ENCODE peak calls at places on chromosomes 11 and 22, in seven cellular contexts. E, J, F, S, Y, N and P are unnamed samples. For H3K9me3 and H3K4me1, the result is how much of the 10 kb centered on the place peaks cover.

GRCh38 chr11:62157603-62158002 is 32.4 kb upstream of the SCGB1D1 start:
- DNase-seq in E (no peak), F (no peak), S (no peak), Y (peak), N (no peak), J (no peak), P (no peak)

GRCh38 chr11:122697636-122698167 is 42.2 kb downstream of the UBASH3B start:
- DNase-seq in J (no peak), Y (no peak), F (no peak), E (no peak), S (no peak), N (no peak), P (peak)

GRCh38 chr22:31080164-31080847 is 812 bp upstream of the SMTN start:
- DNase-seq in N (no peak), F (no peak), J (no peak), Y (no peak), S (no peak), E (no peak), P (no peak)

GRCh38 chr11:79437981-79438630 is 2.7 kb downstream of the TENM4 start:
- DNase-seq in E (no peak), S (peak), N (peak), J (no peak), F (no peak), Y (peak), P (no peak)

GRCh38 chr22:30513462-30513861 is 8.0 kb upstream of the SEC14L4 start:
- DNase-seq in S (no peak), Y (no peak), F (no peak), E (no peak), J (no peak), N (no peak), P (no peak)

GRCh38 chr11:126115253-126115540 is 52.5 kb upstream of the CDON start:
- DNase-seq in E (peak), N (peak), F (peak), S (peak), J (no peak), Y (peak), P (no peak)

GRCh38 chr11:118247041-118247440 is 5.1 kb downstream of the MPZL3 start:
- DNase-seq in F (no peak), S (no peak), Y (no peak), N (no peak), E (no peak), J (no peak), P (no peak)

GRCh38 chr11:76152086-76152658 is 54.1 kb downstream of the WNT11 start:
- DNase-seq in J (peak), S (peak), Y (peak), E (peak), N (no peak), F (peak), P (peak)

GRCh38 chr11:92024788-92025187 is 199.8 kb upstream of the FAT3 start:
- DNase-seq in F (no peak), N (no peak), Y (no peak), J (no peak), E (no peak), S (no peak), P (no peak)

GRCh38 chr22:27937453-27937852 is 18.4 kb upstream of the PITPNB start:
- DNase-seq in J (no peak), F (no peak), N (no peak), E (no peak), Y (no peak), S (no peak), P (no peak)

GRCh38 chr11:617248-617911 is 1.6 kb upstream of the IRF7 start:
- DNase-seq in S (peak), E (peak), N (no peak), F (no peak), J (no peak), Y (peak), P (no peak)

GRCh38 chr11:27216268-27217149 is 146.5 kb downstream of the CCDC34 start:
- DNase-seq in F (peak), J (no peak), Y (no peak), N (peak), E (peak), S (peak), P (no peak)

GRCh38 chr11:95686265-95686664 is 103.3 kb downstream of the FAM76B start:
- DNase-seq in N (no peak), F (no peak), J (no peak), E (no peak), Y (no peak), S (no peak), P (no peak)

GRCh38 chr22:48475661-48476345 is 1351.9 kb downstream of the BRD1 start:
- DNase-seq in S (no peak), N (no peak), E (no peak), F (no peak), Y (no peak), J (no peak), P (no peak)

GRCh38 chr11:39192671-39193070 is 2266.8 kb downstream of the LRRC4C start:
- DNase-seq in E (no peak), N (no peak), J (no peak), F (no peak), Y (no peak), S (no peak), P (no peak)

GRCh38 chr11:2950825-2951224 is 21.6 kb upstream of the PHLDA2 start:
- DNase-seq in F (no peak), Y (no peak), N (no peak), J (no peak), S (no peak), E (no peak), P (no peak)

GRCh38 chr22:24105018-24105360 is 76.3 kb upstream of the SUSD2 start:
- DNase-seq in Y (peak), E (no peak), S (no peak), F (no peak), J (no peak), N (no peak), P (no peak)

GRCh38 chr11:73281796-73282660 is 9.9 kb downstream of the P2RY6 start:
- DNase-seq in F (no peak), S (peak), Y (peak), E (no peak), N (no peak), J (no peak), P (no peak)

GRCh38 chr11:111309516-111309915 is 11.2 kb downstream of the POU2AF3 start:
- DNase-seq in Y (no peak), E (no peak), S (no peak), J (no peak), N (no peak), F (no peak), P (no peak)

GRCh38 chr11:70672991-70673670 is 274.8 kb downstream of the CTTN start:
- DNase-seq in Y (no peak), N (no peak), S (no peak), J (no peak), E (no peak), F (no peak), P (no peak)
- H3K9me3 ChIP-seq in Y (under half), N (under half), S (under half), J (under half), E (under half), F (under half), P (under half)

GRCh38 chr11:10352911-10353550 is 48.2 kb downstream of the ADM start:
- DNase-seq in J (no peak), E (no peak), F (no peak), N (no peak), Y (no peak), S (no peak), P (no peak)
- H3K4me1 ChIP-seq in J (under half), E (under half), F (under half), N (under half), Y (under half), S (under half), P (under half)

GRCh38 chr11:134479206-134479955 is 67.3 kb upstream of the B3GAT1 start:
- DNase-seq in N (no peak), S (no peak), E (no peak), F (no peak), J (no peak), Y (no peak), P (no peak)

GRCh38 chr11:134480129-134480652 is 68.1 kb upstream of the B3GAT1 start:
- DNase-seq in S (no peak), N (no peak), J (no peak), E (no peak), F (no peak), Y (no peak), P (no peak)

GRCh38 chr11:134477486-134477885 is 65.4 kb upstream of the B3GAT1 start:
- DNase-seq in E (no peak), N (no peak), S (no peak), J (no peak), Y (no peak), F (no peak), P (no peak)

GRCh38 chr11:134478176-134478575 is 66.1 kb upstream of the B3GAT1 start:
- DNase-seq in F (no peak), N (no peak), Y (no peak), S (no peak), J (no peak), E (no peak), P (no peak)

GRCh38 chr11:134478611-134479010 is 66.6 kb upstream of the B3GAT1 start:
- DNase-seq in F (no peak), Y (no peak), E (no peak), J (no peak), S (no peak), N (no peak), P (no peak)
- H3K9me3 ChIP-seq in F (under half), Y (under half), E (under half), J (under half), S (under half), N (under half), P (under half)

GRCh38 chr11:19892387-19892786 is 179.8 kb downstream of the NAV2 start:
- DNase-seq in E (no peak), N (no peak), Y (no peak), J (no peak), F (no peak), S (no peak), P (no peak)
- H3K4me1 ChIP-seq in E (under half), N (under half), Y (under half), J (under half), F (under half), S (under half), P (under half)

GRCh38 chr22:36826262-36826661 is 9.4 kb upstream of the PVALB start:
- DNase-seq in F (no peak), N (no peak), Y (no peak), J (no peak), E (no peak), S (no peak), P (no peak)
- H3K9me3 ChIP-seq in F (under half), N (under half), Y (under half), J (under half), E (under half), S (under half), P (under half)

GRCh38 chr22:45497268-45497667 is 5.4 kb upstream of the FBLN1 start:
- DNase-seq in E (no peak), J (no peak), F (no peak), S (no peak), Y (no peak), N (no peak), P (no peak)

GRCh38 chr22:45497746-45498145 is 4.9 kb upstream of the FBLN1 start:
- DNase-seq in N (no peak), J (no peak), E (no peak), F (no peak), S (no peak), Y (peak), P (no peak)

GRCh38 chr22:45493286-45493771 is 9.4 kb upstream of the FBLN1 start:
- DNase-seq in Y (peak), N (no peak), F (no peak), J (no peak), E (no peak), S (no peak), P (no peak)

GRCh38 chr22:45499746-45500145 is 2.9 kb upstream of the FBLN1 start:
- DNase-seq in N (peak), Y (peak), J (no peak), S (no peak), F (peak), E (peak), P (no peak)

DNA sequence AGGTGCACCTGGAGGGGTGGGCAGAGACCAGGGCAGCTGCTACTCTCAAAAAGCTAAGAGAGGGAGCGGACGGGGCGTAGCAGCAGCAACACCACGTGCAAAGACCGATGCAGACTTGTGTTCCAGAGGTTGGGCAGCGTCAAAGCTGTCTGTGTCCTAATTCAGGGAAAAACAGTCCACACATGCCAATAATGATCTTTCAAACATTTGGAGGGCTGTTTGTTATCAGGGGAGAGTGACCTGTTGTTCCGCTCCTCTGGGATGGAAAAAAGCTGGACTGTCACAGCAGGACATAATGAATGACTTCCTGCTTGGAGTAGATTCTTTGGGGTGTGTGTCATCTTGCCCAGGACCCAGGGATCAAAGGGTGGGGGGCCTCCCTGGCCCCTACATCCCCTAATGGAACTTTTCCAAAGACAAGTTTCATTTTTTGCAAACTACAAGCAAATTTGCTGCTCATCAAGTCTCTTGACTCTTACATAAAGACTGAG is 6.2 kb upstream of the FBLN1 start:
- DNase-seq in S (no peak), Y (peak), N (no peak), J (no peak), F (no peak), E (no peak), P (no peak)
- H3K4me1 ChIP-seq in S (under half), Y (under half), N (under half), J (under half), F (under half), E (under half), P (under half)

GRCh38 chr11:55714982-55715888 is 53.2 kb downstream of the OR4C6 start:
- DNase-seq in E (no peak), F (no peak), N (peak), J (peak), S (no peak), Y (no peak), P (no peak)

GRCh38 chr11:55719608-55720160 is 53.6 kb upstream of the OR5D13 start:
- DNase-seq in Y (no peak), J (peak), F (no peak), N (no peak), E (no peak), S (no peak), P (no peak)
- H3K9me3 ChIP-seq in Y (under half), J (under half), F (under half), N (under half), E (under half), S (under half), P (under half)

GRCh38 chr22:35782504-35782903 is 64.8 kb downstream of the APOL5 start:
- DNase-seq in E (no peak), S (no peak), F (no peak), N (no peak), Y (no peak), J (no peak), P (no peak)

GRCh38 chr22:35784633-35785032 is 67.0 kb downstream of the APOL5 start:
- DNase-seq in J (no peak), N (no peak), E (no peak), F (no peak), S (no peak), Y (no peak), P (no peak)

GRCh38 chr22:35785181-35785923 is 67.7 kb downstream of the APOL5 start:
- DNase-seq in N (no peak), S (no peak), F (no peak), J (no peak), Y (no peak), E (no peak), P (no peak)

GRCh38 chr22:35783943-35784614 is 66.4 kb downstream of the APOL5 start:
- DNase-seq in J (peak), S (no peak), Y (no peak), E (no peak), F (no peak), N (no peak), P (no peak)

GRCh38 chr22:35781898-35782297 is 64.2 kb downstream of the APOL5 start:
- DNase-seq in Y (no peak), E (no peak), S (no peak), F (no peak), J (no peak), N (no peak), P (no peak)
- H3K4me1 ChIP-seq in Y (half or more), E (under half), S (under half), F (under half), J (half or more), N (under half), P (under half)

GRCh38 chr22:49551897-49552659 is 275.6 kb downstream of the BRD1 start:
- DNase-seq in F (no peak), E (no peak), S (no peak), J (no peak), N (no peak), Y (peak), P (no peak)

GRCh38 chr22:49549851-49550430 is 277.7 kb downstream of the BRD1 start:
- DNase-seq in N (no peak), F (no peak), Y (peak), E (no peak), S (no peak), J (no peak), P (no peak)

GRCh38 chr22:49553076-49553475 is 274.6 kb downstream of the BRD1 start:
- DNase-seq in S (no peak), F (no peak), E (no peak), Y (peak), N (no peak), J (no peak), P (no peak)

GRCh38 chr22:49550766-49551362 is 276.8 kb downstream of the BRD1 start:
- DNase-seq in N (no peak), Y (peak), E (no peak), F (no peak), J (no peak), S (no peak), P (no peak)

DNA sequence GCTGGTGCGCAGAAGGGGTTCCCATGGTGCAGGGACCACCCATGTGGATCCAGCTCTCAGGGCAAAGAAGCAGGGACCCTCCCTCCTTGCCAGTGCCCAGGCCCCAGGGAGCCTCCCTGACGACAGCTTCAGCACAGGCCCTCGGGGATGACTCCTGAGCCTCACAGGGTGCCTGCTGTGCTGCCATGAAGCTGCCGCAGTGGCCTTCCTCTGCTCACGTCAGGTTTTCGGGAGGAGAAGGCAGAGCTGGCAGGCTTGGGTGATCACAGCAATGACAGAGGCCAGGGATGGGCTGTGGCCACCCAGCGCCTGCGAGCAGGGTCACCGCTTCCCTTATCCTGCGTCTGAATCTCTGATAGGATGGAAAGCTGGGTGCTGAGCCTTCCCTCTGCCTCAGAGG is 276.2 kb downstream of the BRD1 start:
- DNase-seq in J (no peak), E (no peak), Y (peak), S (no peak), N (no peak), F (no peak), P (no peak)
- H3K9me3 ChIP-seq in J (under half), E (under half), Y (under half), S (under half), N (under half), F (under half), P (under half)

DNA sequence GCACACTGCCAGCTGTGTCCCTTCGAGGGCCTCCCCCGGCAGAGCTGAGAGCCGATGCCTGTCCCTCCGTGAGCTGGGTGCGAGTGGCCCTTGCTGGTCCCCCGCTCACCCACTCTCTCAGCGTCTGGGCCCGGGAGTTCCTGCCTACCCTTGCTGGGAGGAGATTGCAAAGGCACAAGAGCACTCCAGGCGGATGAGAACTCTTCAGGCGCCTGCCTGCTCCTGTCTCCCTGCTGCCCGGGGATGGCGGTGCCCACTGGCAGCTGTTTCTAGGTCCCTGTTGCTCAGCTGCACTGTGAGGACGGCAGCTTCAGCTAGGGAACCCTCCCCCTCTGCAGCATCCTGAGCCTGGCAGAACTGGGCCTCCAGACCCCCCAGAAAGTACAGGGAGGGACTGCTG is 61.1 kb downstream of the FLRT1 start:
- DNase-seq in N (no peak), Y (no peak), J (no peak), E (no peak), S (no peak), F (no peak), P (no peak)
- H3K4me1 ChIP-seq in N (under half), Y (under half), J (under half), E (under half), S (under half), F (under half), P (under half)